ENCODE peak calls at places on chromosomes 3 and 15, in five cellular contexts. I is GM12878, M is H1, X is HepG2, S is K562. V is an unnamed sample.

GRCh38 chr3:94587291-94587690 is 524.4 kb downstream of the NSUN3 start:
- DNase-seq in I (no peak), M (no peak), S (no peak), X (no peak), V (no peak)

GRCh38 chr15:92902723-92903587 is 2.8 kb downstream of the CHD2 start:
- DNase-seq in X (no peak), M (no peak), I (no peak), S (no peak), V (no peak)

GRCh38 chr3:143120716-143121239 is 1.2 kb downstream of the CHST2 start:
- DNase-seq in X (no peak), I (no peak), S (peak), M (peak), V (peak)

GRCh38 chr3:56758539-56758981 is 43.2 kb downstream of the ARHGEF3 start:
- DNase-seq in M (no peak), S (no peak), I (peak), X (peak), V (no peak)

GRCh38 chr15:85667491-85668424 is 127.0 kb downstream of the KLHL25 start:
- DNase-seq in I (no peak), M (no peak), X (peak), S (no peak), V (no peak)

GRCh38 chr3:72635551-72635950 is 212.7 kb downstream of the SHQ1 start:
- DNase-seq in S (no peak), X (no peak), I (no peak), M (no peak), V (no peak)

GRCh38 chr3:142272200-142272891 is 47.0 kb upstream of the GK5 start:
- DNase-seq in X (no peak), S (no peak), M (no peak), I (no peak), V (no peak)

GRCh38 chr15:87639305-87640011 is 617.1 kb downstream of the NTRK3 start:
- DNase-seq in M (no peak), X (no peak), S (no peak), I (no peak), V (no peak)

GRCh38 chr3:8182904-8183303 is 318.7 kb upstream of the LMCD1 start:
- DNase-seq in I (no peak), X (no peak), M (no peak), S (no peak), V (no peak)

GRCh38 chr3:57752307-57752706 is 3.8 kb upstream of the SLMAP start:
- DNase-seq in I (no peak), X (no peak), M (no peak), S (no peak), V (no peak)

GRCh38 chr3:87563712-87564111 is 287.3 kb upstream of the POU1F1 start:
- DNase-seq in X (no peak), S (no peak), I (no peak), M (no peak), V (no peak)

GRCh38 chr3:36295206-36295760 is 85.0 kb upstream of the STAC start:
- DNase-seq in S (no peak), X (no peak), M (no peak), I (no peak), V (no peak)

GRCh38 chr3:11716576-11717250 is 73.0 kb upstream of the VGLL4 start:
- DNase-seq in X (no peak), I (no peak), M (no peak), S (no peak), V (peak)

GRCh38 chr15:29785068-29785467 is 37.2 kb downstream of the TJP1 start:
- DNase-seq in I (no peak), X (no peak), M (no peak), S (no peak), V (no peak)

GRCh38 chr15:51092480-51092879 is 2.2 kb downstream of the TNFAIP8L3 start:
- DNase-seq in X (no peak), M (no peak), S (no peak), I (no peak), V (no peak)

GRCh38 chr3:189513281-189514151 is 117.7 kb upstream of the TP63 start:
- DNase-seq in X (no peak), M (no peak), S (no peak), I (no peak), V (no peak)

GRCh38 chr3:190807719-190808375 is 54.6 kb downstream of the GMNC start:
- DNase-seq in M (no peak), I (no peak), X (peak), S (no peak), V (no peak)

GRCh38 chr3:159814161-159814560 is 174.5 kb upstream of the IL12A start:
- DNase-seq in I (no peak), X (no peak), M (no peak), S (no peak), V (peak)

GRCh38 chr3:148605551-148605950 is 92.2 kb upstream of the AGTR1 start:
- DNase-seq in I (no peak), S (no peak), M (no peak), X (no peak), V (no peak)

GRCh38 chr15:100628746-100629145 is 26.4 kb downstream of the ASB7 start:
- DNase-seq in I (no peak), M (no peak), X (no peak), S (no peak), V (no peak)

GRCh38 chr3:13027154-13027553 is 46.1 kb downstream of the IQSEC1 start:
- DNase-seq in S (peak), I (no peak), M (no peak), X (no peak), V (peak)

GRCh38 chr3:155585384-155585783 is 159.5 kb downstream of the PLCH1 start:
- DNase-seq in I (no peak), S (no peak), X (no peak), M (no peak), V (peak)

GRCh38 chr15:38176155-38176554 is 76.5 kb upstream of the SPRED1 start:
- DNase-seq in X (no peak), M (no peak), I (peak), S (no peak), V (no peak)

GRCh38 chr3:58121183-58121582 is 89.6 kb downstream of the DNASE1L3 start:
- DNase-seq in I (no peak), S (no peak), X (no peak), M (no peak), V (no peak)

GRCh38 chr15:29682781-29683180 is 139.5 kb downstream of the TJP1 start:
- DNase-seq in M (no peak), X (no peak), I (no peak), S (no peak), V (no peak)

GRCh38 chr3:149472393-149472792 is 2.1 kb upstream of the TM4SF4 start:
- DNase-seq in I (no peak), X (no peak), M (no peak), S (no peak), V (no peak)

GRCh38 chr15:62325597-62325996 is 160.5 kb upstream of the C2CD4B start:
- DNase-seq in X (no peak), I (no peak), S (no peak), M (no peak), V (no peak)

GRCh38 chr15:25900901-25901300 is 37.8 kb upstream of the ATP10A start:
- DNase-seq in S (no peak), X (no peak), I (no peak), M (no peak), V (no peak)

GRCh38 chr15:85398822-85399221 is 18.4 kb downstream of the AKAP13 start:
- DNase-seq in M (no peak), X (no peak), I (no peak), S (no peak), V (no peak)

GRCh38 chr15:80991446-80991845 is 1.8 kb upstream of the MESD start:
- DNase-seq in S (peak), I (no peak), X (no peak), M (no peak), V (no peak)

GRCh38 chr3:160471892-160472291 is 22.3 kb upstream of the TRIM59 start:
- DNase-seq in X (no peak), S (no peak), I (no peak), M (no peak), V (no peak)

GRCh38 chr3:149339931-149340309 is 6.5 kb upstream of the TM4SF18 start:
- DNase-seq in I (no peak), M (no peak), X (peak), S (no peak), V (peak)

GRCh38 chr3:34864011-34864410 is 775.3 kb upstream of the ARPP21 start:
- DNase-seq in I (no peak), X (no peak), M (no peak), S (no peak), V (no peak)

GRCh38 chr3:47850062-47850802 is 47.3 kb downstream of the DHX30 start:
- DNase-seq in M (peak), S (peak), I (no peak), X (peak), V (peak)

GRCh38 chr3:137771401-137772230 is 7.5 kb downstream of the SOX14 start:
- DNase-seq in M (peak), X (no peak), S (no peak), I (no peak), V (peak)

GRCh38 chr15:100341662-100342560 is at the start of gene ADAMTS17:
- DNase-seq in S (peak), X (peak), I (peak), M (peak), V (peak)

GRCh38 chr3:172836390-172836997 is 86.0 kb downstream of the ECT2 start:
- DNase-seq in S (peak), I (no peak), X (peak), M (no peak), V (peak)

DNA sequence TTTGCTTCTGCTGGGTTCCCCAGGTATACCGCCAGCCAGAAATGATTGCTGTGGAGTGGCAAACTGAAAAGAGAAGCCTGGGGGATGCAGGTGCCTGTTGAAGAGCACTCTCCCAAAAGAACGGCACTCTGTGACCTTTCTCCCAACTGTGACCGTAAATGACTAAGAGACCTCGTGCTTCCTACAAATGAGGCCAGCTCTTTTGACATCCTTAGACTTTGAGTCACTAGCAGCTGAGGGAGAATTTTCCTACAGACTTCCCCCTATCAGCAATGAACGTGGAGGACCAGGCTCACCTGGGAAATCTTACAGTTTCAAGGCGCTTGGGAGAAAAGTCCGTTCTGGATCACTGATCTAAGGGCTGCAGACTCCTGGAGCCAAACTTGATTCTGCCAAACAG is 8.6 kb downstream of the AQP9 start:
- DNase-seq in I (no peak), X (no peak), S (no peak), M (no peak), V (no peak)
- TF ChIP-seq CREB1 in I (no peak), X (no peak), S (no peak), M (no peak), V (no peak)

DNA sequence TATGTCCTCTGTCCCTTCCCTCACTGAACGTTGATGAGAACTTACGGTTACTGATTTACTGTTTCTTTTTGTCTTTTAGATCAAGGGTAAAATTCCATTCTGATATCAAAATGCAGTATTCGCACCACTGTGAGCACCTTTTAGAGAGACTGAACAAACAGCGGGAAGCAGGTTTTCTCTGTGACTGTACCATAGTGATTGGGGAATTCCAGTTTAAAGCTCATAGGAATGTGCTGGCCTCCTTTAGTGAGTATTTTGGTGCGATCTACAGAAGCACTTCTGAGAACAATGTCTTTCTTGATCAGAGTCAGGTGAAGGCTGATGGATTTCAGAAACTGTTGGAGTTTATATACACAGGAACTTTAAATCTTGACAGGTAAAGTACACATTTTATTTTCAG is 990 bp downstream of the MYNN start:
- DNase-seq in I (no peak), S (no peak), M (no peak), X (no peak), V (peak)
- H3K27ac ChIP-seq in I (peak), S (peak), M (no peak), X (peak), V (peak)

GRCh38 chr3:112775011-112775742 is 71.5 kb downstream of the CD200R1L start:
- DNase-seq in S (no peak), M (no peak), I (no peak), X (no peak), V (no peak)
- TF ChIP-seq CREB1 in S (no peak), M (no peak), I (no peak), X (no peak), V (no peak)

GRCh38 chr3:196108075-196108743 is 26.3 kb upstream of the TFRC start:
- DNase-seq in X (no peak), S (peak), M (peak), I (no peak), V (peak)
- H3K27ac ChIP-seq in X (no peak), S (peak), M (no peak), I (no peak), V (no peak)

DNA sequence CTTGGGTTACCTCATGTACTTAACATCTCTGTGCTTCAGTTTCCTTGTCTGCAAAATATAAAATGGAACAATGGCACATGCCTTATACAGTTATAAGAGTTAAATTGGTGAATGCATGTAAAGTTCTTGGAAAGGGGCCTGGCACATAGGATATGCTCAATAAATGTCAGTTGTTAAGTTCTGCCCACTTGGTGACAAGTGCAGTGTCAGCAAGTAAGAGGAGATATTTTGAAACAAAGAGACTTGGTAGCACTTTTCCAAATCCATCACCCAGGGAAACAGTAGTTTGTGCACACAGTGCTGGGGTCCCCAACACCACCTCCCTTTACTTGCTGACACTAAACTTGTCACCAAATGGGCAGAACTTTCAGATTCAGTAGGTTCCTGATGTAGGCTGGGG is 19.1 kb downstream of the LRRC31 start:
- DNase-seq in I (no peak), S (no peak), X (no peak), M (no peak), V (no peak)
- TF ChIP-seq CREB1 in I (no peak), S (no peak), X (no peak), M (no peak), V (no peak)

GRCh38 chr3:52257911-52258310 is 12.4 kb downstream of the PPM1M start:
- DNase-seq in I (no peak), M (no peak), S (no peak), X (no peak), V (no peak)
- H3K27ac ChIP-seq in I (no peak), M (no peak), S (no peak), X (no peak), V (no peak)

GRCh38 chr3:197802505-197803459 is 11.7 kb downstream of the LRCH3 start:
- DNase-seq in M (no peak), I (no peak), X (no peak), S (peak), V (peak)

GRCh38 chr3:197798863-197799262 is 7.8 kb downstream of the LRCH3 start:
- DNase-seq in I (peak), M (no peak), S (no peak), X (no peak), V (no peak)

GRCh38 chr3:197796087-197796486 is 5.0 kb downstream of the LRCH3 start:
- DNase-seq in I (no peak), M (no peak), S (no peak), X (no peak), V (no peak)

GRCh38 chr3:197801801-197802504 is 10.9 kb downstream of the LRCH3 start:
- DNase-seq in I (peak), S (no peak), X (no peak), M (no peak), V (peak)

GRCh38 chr3:197800379-197800778 is 9.3 kb downstream of the LRCH3 start:
- DNase-seq in M (no peak), X (no peak), I (no peak), S (no peak), V (no peak)
- TF ChIP-seq CREB1 in M (no peak), X (no peak), I (no peak), S (no peak), V (no peak)

GRCh38 chr15:82764740-82765139 is 41.1 kb downstream of the FSD2 start:
- DNase-seq in X (no peak), I (no peak), M (no peak), S (no peak), V (no peak)

GRCh38 chr15:82771789-82772607 is 33.9 kb downstream of the FSD2 start:
- DNase-seq in I (no peak), M (no peak), X (no peak), S (no peak), V (no peak)

GRCh38 chr15:82768414-82769081 is 37.3 kb downstream of the FSD2 start:
- DNase-seq in S (no peak), I (no peak), M (no peak), X (no peak), V (no peak)

GRCh38 chr15:82763361-82764142 is 42.3 kb downstream of the FSD2 start:
- DNase-seq in M (no peak), X (peak), S (no peak), I (no peak), V (no peak)

DNA sequence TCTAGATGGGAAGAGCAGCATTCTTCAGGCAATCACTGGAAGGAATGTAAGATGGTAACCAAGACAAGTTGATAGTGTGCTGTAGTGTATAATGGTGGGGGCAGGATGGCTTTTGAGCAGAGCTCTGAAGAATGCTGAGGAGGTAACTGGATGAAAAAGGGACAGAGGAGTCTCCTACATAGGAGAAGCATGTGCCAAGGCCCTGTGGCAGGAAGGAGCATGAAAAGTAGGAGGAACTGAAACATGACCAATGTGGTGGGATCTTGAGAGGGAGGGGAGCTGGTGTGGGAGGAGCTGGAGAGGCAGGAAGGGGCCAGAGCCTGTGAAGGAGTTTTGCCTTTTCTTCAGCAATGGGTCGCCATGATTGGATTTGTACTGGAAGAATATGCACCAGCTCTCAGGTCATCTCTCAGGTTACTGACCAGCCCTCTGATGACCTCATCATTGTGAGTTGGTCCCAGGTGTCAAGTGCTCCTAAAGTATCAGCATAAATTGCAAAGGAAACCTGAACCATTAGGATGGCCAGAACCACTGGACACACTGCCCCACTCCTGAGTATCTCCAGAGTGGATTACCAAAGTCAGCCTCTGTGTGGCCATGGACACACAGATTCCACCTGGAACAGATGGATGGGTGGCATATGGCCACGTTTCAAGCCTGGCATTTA is 38.6 kb downstream of the FSD2 start:
- DNase-seq in M (no peak), X (no peak), I (no peak), S (no peak), V (no peak)
- H3K27ac ChIP-seq in M (no peak), X (no peak), I (no peak), S (no peak), V (no peak)

DNA sequence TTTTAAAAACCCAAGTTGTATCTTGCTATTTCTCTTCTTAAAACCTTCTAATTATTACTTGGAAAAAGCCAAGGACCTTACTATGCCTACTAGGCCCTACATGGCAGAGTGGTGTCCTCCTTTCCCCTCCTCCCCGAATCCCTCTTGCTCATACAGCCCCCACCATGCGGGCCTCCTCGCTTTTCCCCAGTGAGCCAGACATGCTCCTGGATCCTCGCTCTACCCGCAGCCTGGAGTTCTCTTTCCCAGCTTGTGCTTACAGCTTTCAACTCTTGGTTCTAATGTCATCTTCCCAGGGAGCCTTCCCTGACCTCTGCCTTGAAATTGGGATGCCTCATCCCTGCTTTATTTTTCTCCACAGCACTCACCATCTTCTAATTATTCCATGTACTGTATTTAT is 111.8 kb upstream of the TLE3 start:
- DNase-seq in S (no peak), I (no peak), M (no peak), X (no peak), V (no peak)
- TF ChIP-seq CREB1 in S (no peak), I (no peak), M (no peak), X (no peak), V (no peak)

V was measured in GM23338.